ENCODE peak calls at places on chromosomes 16 and 17, in eight cellular contexts. One of them, this sample, is unnamed.

GRCh38 chr17:17868637-17869522 is 32.1 kb upstream of the SREBF1 start:
- DNase-seq in ascending aorta: no peak
- DNase-seq in stimulated activated CD8-positive, alpha-beta memory T cell treated with anti-CD3 and anti-CD28 coated beads, Interleukin-12 subunit alpha, Interleukin-12 subunit beta, amount 100 ng/mL, for 1 hour: no peak
- DNase-seq in right cardiac atrium: peak
- DNase-seq in activated naive CD8-positive, alpha-beta T cell treated with anti-CD3 and anti-CD28 coated beads, Interleukin-2, amount 50 U/mL, for 24 hours: no peak
- DNase-seq in Panc1: no peak
- DNase-seq in sciatic nerve: no peak
- DNase-seq in stimulated activated CD4-positive, alpha-beta T cell treated with anti-CD3 and anti-CD28 coated beads, Interleukin-4, amount 100 ng/mL, for 24 hours: no peak
- DNase-seq in this sample: no peak

GRCh38 chr16:10081201-10081940 is 100.9 kb downstream of the GRIN2A start:
- DNase-seq in ascending aorta: no peak
- DNase-seq in stimulated activated CD8-positive, alpha-beta memory T cell treated with anti-CD3 and anti-CD28 coated beads, Interleukin-12 subunit alpha, Interleukin-12 subunit beta, amount 100 ng/mL, for 1 hour: no peak
- DNase-seq in right cardiac atrium: no peak
- DNase-seq in activated naive CD8-positive, alpha-beta T cell treated with anti-CD3 and anti-CD28 coated beads, Interleukin-2, amount 50 U/mL, for 24 hours: no peak
- DNase-seq in Panc1: no peak
- DNase-seq in sciatic nerve: no peak
- DNase-seq in stimulated activated CD4-positive, alpha-beta T cell treated with anti-CD3 and anti-CD28 coated beads, Interleukin-4, amount 100 ng/mL, for 24 hours: no peak
- DNase-seq in this sample: no peak

GRCh38 chr17:4502466-4503154 is 3.9 kb downstream of the SPNS2 start:
- DNase-seq in ascending aorta: no peak
- DNase-seq in stimulated activated CD8-positive, alpha-beta memory T cell treated with anti-CD3 and anti-CD28 coated beads, Interleukin-12 subunit alpha, Interleukin-12 subunit beta, amount 100 ng/mL, for 1 hour: no peak
- DNase-seq in right cardiac atrium: no peak
- DNase-seq in activated naive CD8-positive, alpha-beta T cell treated with anti-CD3 and anti-CD28 coated beads, Interleukin-2, amount 50 U/mL, for 24 hours: no peak
- DNase-seq in Panc1: no peak
- DNase-seq in sciatic nerve: no peak
- DNase-seq in stimulated activated CD4-positive, alpha-beta T cell treated with anti-CD3 and anti-CD28 coated beads, Interleukin-4, amount 100 ng/mL, for 24 hours: no peak
- DNase-seq in this sample: no peak

GRCh38 chr17:1746975-1747543 is 4.4 kb downstream of the SERPINF2 start:
- DNase-seq in ascending aorta: no peak
- DNase-seq in stimulated activated CD8-positive, alpha-beta memory T cell treated with anti-CD3 and anti-CD28 coated beads, Interleukin-12 subunit alpha, Interleukin-12 subunit beta, amount 100 ng/mL, for 1 hour: no peak
- DNase-seq in right cardiac atrium: peak
- DNase-seq in activated naive CD8-positive, alpha-beta T cell treated with anti-CD3 and anti-CD28 coated beads, Interleukin-2, amount 50 U/mL, for 24 hours: no peak
- DNase-seq in Panc1: no peak
- DNase-seq in sciatic nerve: no peak
- DNase-seq in stimulated activated CD4-positive, alpha-beta T cell treated with anti-CD3 and anti-CD28 coated beads, Interleukin-4, amount 100 ng/mL, for 24 hours: no peak
- DNase-seq in this sample: no peak

GRCh38 chr16:20844588-20844987 is 38.3 kb downstream of the REXO5 start:
- DNase-seq in ascending aorta: no peak
- DNase-seq in stimulated activated CD8-positive, alpha-beta memory T cell treated with anti-CD3 and anti-CD28 coated beads, Interleukin-12 subunit alpha, Interleukin-12 subunit beta, amount 100 ng/mL, for 1 hour: no peak
- DNase-seq in right cardiac atrium: no peak
- DNase-seq in activated naive CD8-positive, alpha-beta T cell treated with anti-CD3 and anti-CD28 coated beads, Interleukin-2, amount 50 U/mL, for 24 hours: no peak
- DNase-seq in Panc1: no peak
- DNase-seq in sciatic nerve: no peak
- DNase-seq in stimulated activated CD4-positive, alpha-beta T cell treated with anti-CD3 and anti-CD28 coated beads, Interleukin-4, amount 100 ng/mL, for 24 hours: no peak
- DNase-seq in this sample: no peak

GRCh38 chr17:79836952-79837887 is 2.0 kb downstream of the CBX4 start:
- DNase-seq in ascending aorta: no peak
- DNase-seq in stimulated activated CD8-positive, alpha-beta memory T cell treated with anti-CD3 and anti-CD28 coated beads, Interleukin-12 subunit alpha, Interleukin-12 subunit beta, amount 100 ng/mL, for 1 hour: no peak
- DNase-seq in right cardiac atrium: peak
- DNase-seq in activated naive CD8-positive, alpha-beta T cell treated with anti-CD3 and anti-CD28 coated beads, Interleukin-2, amount 50 U/mL, for 24 hours: peak
- DNase-seq in Panc1: no peak
- DNase-seq in sciatic nerve: peak
- DNase-seq in stimulated activated CD4-positive, alpha-beta T cell treated with anti-CD3 and anti-CD28 coated beads, Interleukin-4, amount 100 ng/mL, for 24 hours: peak
- DNase-seq in this sample: peak

GRCh38 chr17:18364166-18364565 is 816 bp upstream of the SHMT1 start:
- DNase-seq in ascending aorta: no peak
- DNase-seq in stimulated activated CD8-positive, alpha-beta memory T cell treated with anti-CD3 and anti-CD28 coated beads, Interleukin-12 subunit alpha, Interleukin-12 subunit beta, amount 100 ng/mL, for 1 hour: no peak
- DNase-seq in right cardiac atrium: no peak
- DNase-seq in activated naive CD8-positive, alpha-beta T cell treated with anti-CD3 and anti-CD28 coated beads, Interleukin-2, amount 50 U/mL, for 24 hours: no peak
- DNase-seq in Panc1: no peak
- DNase-seq in sciatic nerve: no peak
- DNase-seq in stimulated activated CD4-positive, alpha-beta T cell treated with anti-CD3 and anti-CD28 coated beads, Interleukin-4, amount 100 ng/mL, for 24 hours: no peak
- DNase-seq in this sample: no peak

GRCh38 chr16:50309527-50310307 is 43.4 kb downstream of the ADCY7 start:
- DNase-seq in ascending aorta: no peak
- DNase-seq in stimulated activated CD8-positive, alpha-beta memory T cell treated with anti-CD3 and anti-CD28 coated beads, Interleukin-12 subunit alpha, Interleukin-12 subunit beta, amount 100 ng/mL, for 1 hour: no peak
- DNase-seq in right cardiac atrium: no peak
- DNase-seq in activated naive CD8-positive, alpha-beta T cell treated with anti-CD3 and anti-CD28 coated beads, Interleukin-2, amount 50 U/mL, for 24 hours: no peak
- DNase-seq in Panc1: no peak
- DNase-seq in sciatic nerve: no peak
- DNase-seq in stimulated activated CD4-positive, alpha-beta T cell treated with anti-CD3 and anti-CD28 coated beads, Interleukin-4, amount 100 ng/mL, for 24 hours: no peak
- DNase-seq in this sample: peak

GRCh38 chr16:14309001-14309886 is 238.1 kb downstream of the MRTFB start:
- DNase-seq in ascending aorta: no peak
- DNase-seq in stimulated activated CD8-positive, alpha-beta memory T cell treated with anti-CD3 and anti-CD28 coated beads, Interleukin-12 subunit alpha, Interleukin-12 subunit beta, amount 100 ng/mL, for 1 hour: no peak
- DNase-seq in right cardiac atrium: no peak
- DNase-seq in activated naive CD8-positive, alpha-beta T cell treated with anti-CD3 and anti-CD28 coated beads, Interleukin-2, amount 50 U/mL, for 24 hours: no peak
- DNase-seq in Panc1: no peak
- DNase-seq in sciatic nerve: no peak
- DNase-seq in stimulated activated CD4-positive, alpha-beta T cell treated with anti-CD3 and anti-CD28 coated beads, Interleukin-4, amount 100 ng/mL, for 24 hours: peak
- DNase-seq in this sample: no peak

This sample was measured in activated CD8-positive, alpha-beta memory T cell treated with anti-CD3 and anti-CD28 coated beads, Interleukin-2, amount 10 ng/mL, durations not matched to agents 7 days and 5 days.